ENCODE peak calls at places on chromosomes 7 and 10, in six cellular contexts. K, T, B, W, L and X are unnamed samples. For H3K4me1 and H3K9me3, the result is how much of the 10 kb centered on the place peaks cover.

GRCh38 chr10:19730848-19731247 is 85.4 kb upstream of the PLXDC2 start:
- DNase-seq in K (no peak), T (no peak), L (no peak), B (no peak), W (no peak), X (peak)

GRCh38 chr7:117808273-117808868 is 64.9 kb downstream of the CTTNBP2 start:
- DNase-seq in B (no peak), L (no peak), T (peak), K (no peak), W (peak), X (no peak)

GRCh38 chr10:130396044-130396443 is 259.9 kb downstream of the GLRX3 start:
- DNase-seq in B (no peak), K (no peak), W (no peak), L (no peak), T (no peak), X (peak)

GRCh38 chr7:30799206-30799975 is 28.2 kb downstream of the MINDY4 start:
- DNase-seq in B (peak), K (no peak), T (no peak), W (peak), L (no peak), X (peak)

GRCh38 chr7:45143616-45144015 is 14.0 kb upstream of the RAMP3 start:
- DNase-seq in W (no peak), T (no peak), L (no peak), B (peak), K (no peak), X (no peak)

GRCh38 chr10:77251297-77252013 is 386.2 kb downstream of the KCNMA1 start:
- DNase-seq in W (no peak), L (no peak), K (no peak), B (peak), T (peak), X (peak)

GRCh38 chr7:123715198-123715597 is 33.6 kb downstream of the WASL start:
- DNase-seq in W (no peak), T (no peak), L (no peak), K (no peak), B (no peak), X (peak)

GRCh38 chr10:93060887-93061593 is 442 bp downstream of the CYP26C1 start:
- DNase-seq in T (no peak), L (no peak), B (no peak), K (no peak), W (no peak), X (no peak)

GRCh38 chr10:31754803-31755624 is 173.6 kb downstream of the ARHGAP12 start:
- DNase-seq in W (peak), B (no peak), T (no peak), K (peak), L (peak), X (peak)

GRCh38 chr7:144720139-144720538 is 115.7 kb downstream of the TPK1 start:
- DNase-seq in K (no peak), B (peak), L (no peak), T (no peak), W (no peak), X (no peak)

GRCh38 chr10:120456143-120456625 is 843 bp upstream of the PLPP4 start:
- DNase-seq in L (no peak), W (no peak), K (no peak), B (no peak), T (no peak), X (no peak)

GRCh38 chr7:89559596-89559995 is 594.7 kb upstream of the STEAP1 start:
- DNase-seq in T (no peak), L (no peak), B (no peak), K (no peak), W (no peak), X (no peak)

GRCh38 chr10:131114846-131115245 is 196.7 kb downstream of the TCERG1L start:
- DNase-seq in W (no peak), T (no peak), L (no peak), B (no peak), K (no peak), X (no peak)

GRCh38 chr7:100679129-100679926 is 5.8 kb downstream of the GNB2 start:
- DNase-seq in L (no peak), W (no peak), T (peak), B (no peak), K (no peak), X (no peak)

GRCh38 chr10:90167174-90168064 is 466.0 kb downstream of the KIF20B start:
- DNase-seq in K (no peak), L (no peak), W (no peak), B (peak), T (no peak), X (no peak)

GRCh38 chr10:78605800-78606350 is 462.9 kb upstream of the ZMIZ1 start:
- DNase-seq in L (no peak), W (no peak), B (peak), T (no peak), K (no peak), X (no peak)

GRCh38 chr10:43822509-43823236 is 174.0 kb upstream of the ZNF32 start:
- DNase-seq in L (no peak), B (no peak), T (no peak), W (no peak), K (no peak), X (no peak)

GRCh38 chr7:51705701-51706100 is 389.1 kb upstream of the COBL start:
- DNase-seq in B (no peak), K (no peak), T (no peak), L (no peak), W (no peak), X (no peak)

GRCh38 chr10:774661-775244 is 85.3 kb upstream of the DIP2C start:
- DNase-seq in L (no peak), T (no peak), B (no peak), K (no peak), W (no peak), X (no peak)

GRCh38 chr7:15686957-15687644 is 618 bp upstream of the MEOX2 start:
- DNase-seq in K (no peak), B (no peak), T (no peak), L (no peak), W (no peak), X (no peak)

GRCh38 chr10:11772575-11773288 is 30.6 kb downstream of the ECHDC3 start:
- DNase-seq in W (no peak), T (no peak), B (no peak), K (no peak), L (no peak), X (no peak)

GRCh38 chr7:75872073-75872782 is 6.6 kb upstream of the RHBDD2 start:
- DNase-seq in B (no peak), T (no peak), L (no peak), W (no peak), K (no peak), X (peak)

GRCh38 chr7:8823486-8823885 is 390.1 kb downstream of the NXPH1 start:
- DNase-seq in B (no peak), L (no peak), W (no peak), T (peak), K (no peak), X (no peak)

GRCh38 chr10:14574885-14575284 is 199.8 kb downstream of the FAM107B start:
- DNase-seq in L (no peak), B (no peak), W (no peak), K (no peak), T (no peak), X (no peak)
- H3K4me1 ChIP-seq in L (half or more), B (under half), W (under half), K (under half), T (under half), X (half or more)

DNA sequence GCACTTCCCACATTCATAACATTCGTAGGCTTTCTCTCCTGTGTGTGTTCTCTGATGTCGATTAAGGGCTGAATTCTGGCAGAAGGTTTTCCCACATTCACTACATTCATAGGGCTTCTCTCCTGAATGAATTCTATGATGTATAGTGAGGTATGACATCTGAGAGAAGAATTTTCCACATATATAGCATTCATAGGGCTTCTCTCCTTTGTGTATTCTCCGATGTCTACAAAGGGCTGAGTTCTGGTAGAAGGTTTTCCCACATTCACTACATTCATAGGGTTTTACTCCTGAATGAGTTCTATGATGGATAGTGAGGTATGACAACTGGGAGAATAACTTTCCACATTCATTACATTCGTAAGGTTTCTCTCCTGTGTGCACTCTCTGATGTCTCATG is 15.6 kb downstream of the ZNF12 start:
- DNase-seq in B (no peak), L (no peak), T (no peak), K (no peak), W (no peak), X (peak)
- H3K9me3 ChIP-seq in B (half or more), L (under half), T (under half), K (half or more), W (half or more), X (half or more)

DNA sequence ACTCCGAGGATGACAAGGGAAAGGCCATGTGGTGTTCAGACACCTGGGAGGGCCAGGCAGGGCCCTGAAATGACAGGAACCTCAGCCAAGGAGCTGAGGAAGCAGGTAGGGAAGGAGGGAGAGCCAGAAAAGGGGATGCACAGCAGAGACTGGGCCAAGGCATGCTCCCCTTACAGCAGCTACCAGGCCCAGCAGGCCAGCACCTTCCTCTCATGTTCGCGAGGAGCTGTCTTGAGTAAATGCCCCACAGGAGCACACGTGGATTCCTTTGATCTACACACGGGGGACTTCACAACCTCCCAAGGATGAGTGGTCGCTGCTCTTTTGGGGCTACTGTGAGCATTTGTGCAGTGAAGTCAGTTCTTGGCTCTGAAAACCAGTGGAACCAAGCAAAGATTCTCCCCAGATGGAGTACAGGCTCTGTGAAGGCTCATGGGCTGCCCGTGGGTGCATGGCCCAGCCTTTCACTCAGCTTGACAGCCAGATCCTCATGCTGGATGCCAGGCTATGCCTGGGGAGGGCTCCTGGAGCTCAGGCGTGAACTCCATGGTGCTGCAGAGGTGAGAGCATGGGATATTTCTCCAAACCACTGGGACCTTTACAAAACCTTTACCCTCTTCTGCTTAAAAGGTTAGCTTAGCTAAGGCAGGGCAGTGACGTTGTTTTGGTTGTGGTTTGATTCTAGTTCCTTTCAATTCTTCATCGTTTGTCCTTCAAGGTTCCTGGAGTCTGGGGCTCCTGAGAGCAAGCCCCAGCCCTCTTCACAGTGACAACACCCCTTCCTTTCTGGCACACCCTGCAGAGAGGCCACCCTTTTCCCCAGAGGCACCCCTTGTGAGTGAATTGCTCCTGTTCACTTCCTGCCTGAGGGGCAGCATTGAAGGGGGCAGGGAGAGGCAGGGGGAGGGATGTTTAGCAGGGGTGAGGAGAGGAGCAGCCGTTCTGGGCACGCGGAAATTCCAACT is 74.2 kb upstream of the ZPBP start:
- DNase-seq in L (no peak), T (no peak), B (no peak), K (no peak), W (no peak), X (no peak)
- H3K4me1 ChIP-seq in L (under half), T (under half), B (under half), K (under half), W (under half), X (under half)

GRCh38 chr7:158396301-158396905 is 191.2 kb downstream of the PTPRN2 start:
- DNase-seq in T (no peak), B (no peak), K (no peak), L (no peak), W (no peak), X (no peak)
- H3K9me3 ChIP-seq in T (under half), B (under half), K (under half), L (under half), W (under half), X (under half)

GRCh38 chr10:61986357-61986756 is 84.9 kb downstream of the ARID5B start:
- DNase-seq in K (peak), L (no peak), W (no peak), T (no peak), B (no peak), X (no peak)

GRCh38 chr10:61984803-61985418 is 83.4 kb downstream of the ARID5B start:
- DNase-seq in T (no peak), K (no peak), B (no peak), L (no peak), W (no peak), X (no peak)

GRCh38 chr10:61978965-61979364 is 77.5 kb downstream of the ARID5B start:
- DNase-seq in W (peak), L (peak), B (no peak), K (no peak), T (peak), X (no peak)

GRCh38 chr10:61985715-61986114 is 84.2 kb downstream of the ARID5B start:
- DNase-seq in B (no peak), K (no peak), W (no peak), L (no peak), T (no peak), X (no peak)

DNA sequence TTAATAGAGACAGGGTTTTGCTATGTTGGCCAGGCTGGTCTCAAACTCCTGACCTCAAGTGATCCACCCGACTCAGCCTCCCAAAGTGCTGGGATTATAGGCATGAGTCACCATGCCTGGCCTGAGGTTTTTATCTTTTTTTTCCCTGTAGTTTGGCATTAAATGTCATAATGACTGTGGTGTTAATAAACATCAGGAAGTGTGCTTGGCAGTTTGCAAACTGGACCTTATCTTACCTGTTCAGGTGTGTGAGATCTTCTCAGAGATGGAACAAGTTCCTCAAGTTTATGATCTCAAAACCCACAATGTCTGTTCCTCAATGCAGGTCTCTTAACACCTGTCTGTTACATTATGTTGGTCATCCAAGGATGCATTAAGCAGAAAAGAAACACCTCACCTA is 80.0 kb downstream of the ARID5B start:
- DNase-seq in L (no peak), K (no peak), T (no peak), B (peak), W (no peak), X (no peak)
- H3K4me1 ChIP-seq in L (under half), K (under half), T (under half), B (under half), W (under half), X (under half)

GRCh38 chr7:159229683-159230475 is 85.2 kb upstream of the VIPR2 start:
- DNase-seq in B (no peak), L (no peak), W (no peak), T (no peak), K (no peak), X (no peak)
- H3K9me3 ChIP-seq in B (under half), L (under half), W (under half), T (under half), K (half or more), X (under half)

GRCh38 chr10:61950449-61951143 is 49.1 kb downstream of the ARID5B start:
- DNase-seq in W (no peak), K (no peak), B (no peak), T (no peak), L (no peak), X (no peak)
- H3K4me1 ChIP-seq in W (under half), K (under half), B (under half), T (under half), L (under half), X (under half)